ENCODE peak calls at places on chromosomes 5 and 9, in four cellular contexts. One of them, this sample, is unnamed.

GRCh38 chr5:177327539-177328522 is 16.1 kb upstream of the MXD3 start:
- DNase-seq in H1: no peak
- DNase-seq in HepG2: peak
- DNase-seq in SK-N-SH: no peak
- DNase-seq in this sample: no peak

GRCh38 chr9:105994970-105995369 is 300.6 kb downstream of the TMEM38B start:
- DNase-seq in H1: no peak
- DNase-seq in HepG2: no peak
- DNase-seq in SK-N-SH: no peak
- DNase-seq in this sample: no peak

GRCh38 chr9:94908583-94909249 is 182.2 kb downstream of the AOPEP start:
- DNase-seq in H1: no peak
- DNase-seq in HepG2: no peak
- DNase-seq in SK-N-SH: peak
- DNase-seq in this sample: no peak

GRCh38 chr5:79346420-79346824 is 110.5 kb downstream of the JMY start:
- DNase-seq in H1: no peak
- DNase-seq in HepG2: no peak
- DNase-seq in SK-N-SH: no peak
- DNase-seq in this sample: no peak

GRCh38 chr9:132520612-132521011 is 61.8 kb upstream of the BARHL1 start:
- DNase-seq in H1: no peak
- DNase-seq in HepG2: no peak
- DNase-seq in SK-N-SH: no peak
- DNase-seq in this sample: no peak

GRCh38 chr9:129888085-129888808 is 53.0 kb downstream of the USP20 start:
- DNase-seq in H1: no peak
- DNase-seq in HepG2: no peak
- DNase-seq in SK-N-SH: no peak
- DNase-seq in this sample: peak

GRCh38 chr9:81002242-81002641 is 687.1 kb downstream of the TLE1 start:
- DNase-seq in H1: no peak
- DNase-seq in HepG2: peak
- DNase-seq in SK-N-SH: no peak
- DNase-seq in this sample: no peak

GRCh38 chr9:110143969-110144545 is 63.9 kb downstream of the C9orf152 start:
- DNase-seq in H1: no peak
- DNase-seq in HepG2: no peak
- DNase-seq in SK-N-SH: no peak
- DNase-seq in this sample: no peak

GRCh38 chr9:114112778-114113585 is 13.9 kb upstream of the KIF12 start:
- DNase-seq in H1: no peak
- DNase-seq in HepG2: no peak
- DNase-seq in SK-N-SH: no peak
- DNase-seq in this sample: no peak

GRCh38 chr5:143343042-143343441 is 60.4 kb downstream of the NR3C1 start:
- DNase-seq in H1: no peak
- DNase-seq in HepG2: no peak
- DNase-seq in SK-N-SH: no peak
- DNase-seq in this sample: no peak

GRCh38 chr5:119049824-119050449 is 20.9 kb upstream of the DMXL1 start:
- DNase-seq in H1: no peak
- DNase-seq in HepG2: no peak
- DNase-seq in SK-N-SH: no peak
- DNase-seq in this sample: no peak

GRCh38 chr5:83914662-83915418 is 194.2 kb upstream of the HAPLN1 start:
- DNase-seq in H1: no peak
- DNase-seq in HepG2: no peak
- DNase-seq in SK-N-SH: no peak
- DNase-seq in this sample: no peak

GRCh38 chr9:137150485-137151060 is 11.6 kb downstream of the GRIN1 start:
- DNase-seq in H1: no peak
- DNase-seq in HepG2: peak
- DNase-seq in SK-N-SH: no peak
- DNase-seq in this sample: no peak

GRCh38 chr5:7245401-7245800 is 150.5 kb upstream of the ADCY2 start:
- DNase-seq in H1: no peak
- DNase-seq in HepG2: no peak
- DNase-seq in SK-N-SH: no peak
- DNase-seq in this sample: no peak

GRCh38 chr9:93510041-93510440 is 56.7 kb upstream of the FAM120AOS start:
- DNase-seq in H1: no peak
- DNase-seq in HepG2: no peak
- DNase-seq in SK-N-SH: no peak
- DNase-seq in this sample: no peak

GRCh38 chr5:164027738-164028137 is 522.3 kb downstream of the MAT2B start:
- DNase-seq in H1: no peak
- DNase-seq in HepG2: no peak
- DNase-seq in SK-N-SH: no peak
- DNase-seq in this sample: no peak

GRCh38 chr9:131986089-131986488 is 93.6 kb downstream of the MED27 start:
- DNase-seq in H1: no peak
- DNase-seq in HepG2: no peak
- DNase-seq in SK-N-SH: no peak
- DNase-seq in this sample: no peak

GRCh38 chr9:126388964-126389363 is 62.3 kb downstream of the MVB12B start:
- DNase-seq in H1: no peak
- DNase-seq in HepG2: no peak
- DNase-seq in SK-N-SH: no peak
- DNase-seq in this sample: no peak

GRCh38 chr5:136213919-136214493 is 21.0 kb upstream of the SMIM32 start:
- DNase-seq in H1: no peak
- DNase-seq in HepG2: no peak
- DNase-seq in SK-N-SH: no peak
- DNase-seq in this sample: no peak

GRCh38 chr5:102296229-102296817 is at the start of gene SLCO4C1:
- DNase-seq in H1: peak
- DNase-seq in HepG2: peak
- DNase-seq in SK-N-SH: peak
- DNase-seq in this sample: peak

GRCh38 chr5:102290004-102290403 is 6.1 kb downstream of the SLCO4C1 start:
- DNase-seq in H1: no peak
- DNase-seq in HepG2: no peak
- DNase-seq in SK-N-SH: no peak
- DNase-seq in this sample: no peak

GRCh38 chr5:102294996-102295395 is 1.1 kb downstream of the SLCO4C1 start:
- DNase-seq in H1: no peak
- DNase-seq in HepG2: no peak
- DNase-seq in SK-N-SH: no peak
- DNase-seq in this sample: no peak

DNA sequence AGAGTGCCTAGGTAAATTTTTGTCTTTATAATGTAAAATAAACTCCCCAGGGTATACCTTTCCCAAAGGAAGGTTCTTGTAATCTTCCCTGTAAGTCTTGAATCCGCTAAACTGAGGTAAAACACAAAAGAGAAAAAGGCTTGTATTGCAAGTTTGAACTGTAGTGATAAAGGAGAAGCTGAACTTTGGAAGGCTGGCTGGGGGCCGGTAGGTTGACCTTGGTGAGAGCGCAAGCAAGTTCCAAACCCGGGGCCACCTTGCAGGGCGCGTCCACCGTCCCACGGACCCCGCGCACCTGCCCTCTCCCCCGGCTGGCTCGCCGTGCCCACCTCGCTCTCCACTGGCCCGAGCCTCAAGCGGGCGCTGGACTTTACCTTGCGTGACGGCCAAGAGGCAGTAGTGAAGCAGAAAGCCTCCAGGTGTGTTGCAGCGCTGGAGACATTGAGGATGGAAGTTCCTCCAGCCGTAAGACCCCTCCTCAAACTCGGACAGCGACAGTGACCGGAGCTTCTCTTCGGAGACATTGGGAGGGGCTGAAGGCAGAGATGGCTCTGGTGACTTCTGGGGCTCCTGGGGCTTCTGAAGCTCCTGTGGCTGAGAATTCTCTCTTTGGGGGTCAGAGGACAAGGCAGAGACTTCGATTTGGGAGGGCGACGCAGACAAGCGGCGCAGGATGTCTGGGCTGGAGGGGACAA is 403 bp downstream of the SLCO4C1 start:
- DNase-seq in H1: no peak
- DNase-seq in HepG2: no peak
- DNase-seq in SK-N-SH: no peak
- DNase-seq in this sample: no peak
- TF ChIP-seq TCF12 in H1: no peak
- TF ChIP-seq TCF12 in HepG2: no peak
- TF ChIP-seq TCF12 in SK-N-SH: no peak
- TF ChIP-seq TCF12 in this sample: no peak

GRCh38 chr9:92310562-92310961 is 14.6 kb downstream of the NOL8 start:
- DNase-seq in H1: no peak
- DNase-seq in HepG2: no peak
- DNase-seq in SK-N-SH: no peak
- DNase-seq in this sample: no peak
- TF ChIP-seq TCF12 in H1: no peak
- TF ChIP-seq TCF12 in HepG2: no peak
- TF ChIP-seq TCF12 in SK-N-SH: no peak
- TF ChIP-seq TCF12 in this sample: no peak

DNA sequence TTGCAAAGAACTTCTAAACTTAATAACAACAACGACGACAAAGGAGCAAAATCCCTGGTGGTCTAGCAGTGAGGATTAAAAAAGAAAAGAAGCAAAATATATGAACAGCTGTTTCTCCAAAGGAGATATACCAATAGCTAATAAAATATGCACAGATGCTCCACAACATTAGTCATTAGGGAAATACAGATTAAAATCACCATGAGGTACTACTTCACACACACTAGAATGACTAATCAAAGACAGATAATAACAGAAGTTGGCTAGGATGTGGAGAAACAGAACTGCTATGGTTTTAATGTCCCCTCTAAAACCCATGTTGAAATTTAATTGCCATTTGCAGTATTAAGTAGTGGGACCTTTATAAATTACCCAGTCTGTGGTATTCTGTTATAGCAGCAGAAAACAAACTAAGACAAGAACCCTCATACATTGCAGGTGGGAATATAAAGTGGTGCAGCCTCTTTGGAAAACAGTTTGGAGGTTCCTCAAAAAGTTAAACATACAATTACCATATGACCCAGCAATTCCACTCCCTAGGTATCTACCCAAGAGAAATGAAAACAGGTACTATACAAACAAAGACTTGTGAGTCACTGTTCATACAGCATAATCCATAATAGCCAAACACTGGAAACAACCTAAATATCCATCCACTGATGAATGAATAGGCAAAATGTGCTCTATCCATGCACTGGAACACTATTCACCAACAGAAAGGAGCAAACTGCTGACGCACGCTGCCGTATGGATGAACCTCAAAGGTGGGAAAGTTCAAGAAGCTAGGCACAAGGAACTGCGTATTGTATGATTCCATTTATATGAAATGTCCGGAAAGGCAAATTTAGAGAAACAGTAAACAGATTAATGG is 11.4 kb upstream of the DUSP1 start:
- DNase-seq in H1: no peak
- DNase-seq in HepG2: peak
- DNase-seq in SK-N-SH: no peak
- DNase-seq in this sample: no peak
- TF ChIP-seq TCF12 in H1: no peak
- TF ChIP-seq TCF12 in HepG2: no peak
- TF ChIP-seq TCF12 in SK-N-SH: peak
- TF ChIP-seq TCF12 in this sample: no peak

GRCh38 chr5:112208699-112209615 is 210.1 kb downstream of the EPB41L4A start:
- DNase-seq in H1: no peak
- DNase-seq in HepG2: no peak
- DNase-seq in SK-N-SH: no peak
- DNase-seq in this sample: no peak

GRCh38 chr5:112216140-112216539 is 202.9 kb downstream of the EPB41L4A start:
- DNase-seq in H1: no peak
- DNase-seq in HepG2: no peak
- DNase-seq in SK-N-SH: no peak
- DNase-seq in this sample: no peak

GRCh38 chr5:112205840-112206239 is 213.2 kb downstream of the EPB41L4A start:
- DNase-seq in H1: peak
- DNase-seq in HepG2: no peak
- DNase-seq in SK-N-SH: no peak
- DNase-seq in this sample: no peak

DNA sequence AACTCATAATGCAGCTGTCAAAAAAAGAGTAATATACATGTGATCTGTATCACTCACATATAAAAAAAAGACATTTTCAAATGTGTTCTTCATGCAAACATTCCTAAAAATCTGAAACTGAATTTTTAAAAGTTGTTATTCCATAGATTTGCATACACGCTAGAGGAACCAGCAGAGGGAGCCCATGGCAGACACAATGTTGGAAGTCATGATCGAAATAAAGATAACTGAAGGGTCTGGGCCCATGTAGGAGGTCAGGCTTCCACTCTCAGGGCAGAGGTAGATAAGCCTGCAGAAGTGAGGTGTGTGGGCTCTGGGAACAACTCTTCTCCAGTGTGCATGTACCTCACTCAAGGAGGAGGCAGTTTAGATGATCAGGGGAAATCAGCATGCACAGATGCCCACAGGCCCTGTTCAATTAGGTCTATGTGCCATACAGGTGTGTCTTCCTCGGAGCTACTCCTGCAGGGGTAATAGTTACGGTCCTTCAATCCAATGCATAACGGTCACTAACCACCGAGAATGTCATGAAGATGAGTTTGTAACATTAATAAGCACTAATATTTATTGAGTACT is 208.6 kb downstream of the EPB41L4A start:
- DNase-seq in H1: no peak
- DNase-seq in HepG2: peak
- DNase-seq in SK-N-SH: peak
- DNase-seq in this sample: no peak
- TF ChIP-seq TCF12 in H1: no peak
- TF ChIP-seq TCF12 in HepG2: no peak
- TF ChIP-seq TCF12 in SK-N-SH: no peak
- TF ChIP-seq TCF12 in this sample: no peak

GRCh38 chr9:128323192-128323730 is 622 bp downstream of the COQ4 start:
- DNase-seq in H1: no peak
- DNase-seq in HepG2: no peak
- DNase-seq in SK-N-SH: no peak
- DNase-seq in this sample: no peak
- TF ChIP-seq TCF12 in H1: no peak
- TF ChIP-seq TCF12 in HepG2: no peak
- TF ChIP-seq TCF12 in SK-N-SH: no peak
- TF ChIP-seq TCF12 in this sample: no peak

GRCh38 chr5:32383065-32383464 is 61.5 kb downstream of the ZFR start:
- DNase-seq in H1: no peak
- DNase-seq in HepG2: no peak
- DNase-seq in SK-N-SH: no peak
- DNase-seq in this sample: no peak
- TF ChIP-seq TCF12 in H1: no peak
- TF ChIP-seq TCF12 in HepG2: no peak
- TF ChIP-seq TCF12 in SK-N-SH: no peak
- TF ChIP-seq TCF12 in this sample: no peak

GRCh38 chr5:36028816-36029465 is 37.7 kb downstream of the UGT3A2 start:
- DNase-seq in H1: no peak
- DNase-seq in HepG2: no peak
- DNase-seq in SK-N-SH: no peak
- DNase-seq in this sample: no peak

GRCh38 chr5:36027711-36028110 is 36.5 kb upstream of the UGT3A1 start:
- DNase-seq in H1: no peak
- DNase-seq in HepG2: no peak
- DNase-seq in SK-N-SH: no peak
- DNase-seq in this sample: no peak

GRCh38 chr5:36031223-36031622 is 35.5 kb downstream of the UGT3A2 start:
- DNase-seq in H1: no peak
- DNase-seq in HepG2: no peak
- DNase-seq in SK-N-SH: no peak
- DNase-seq in this sample: no peak

GRCh38 chr5:36027066-36027465 is 35.9 kb upstream of the UGT3A1 start:
- DNase-seq in H1: no peak
- DNase-seq in HepG2: no peak
- DNase-seq in SK-N-SH: no peak
- DNase-seq in this sample: no peak

GRCh38 chr5:36029914-36030313 is 36.8 kb downstream of the UGT3A2 start:
- DNase-seq in H1: no peak
- DNase-seq in HepG2: no peak
- DNase-seq in SK-N-SH: peak
- DNase-seq in this sample: no peak
- TF ChIP-seq TCF12 in H1: no peak
- TF ChIP-seq TCF12 in HepG2: no peak
- TF ChIP-seq TCF12 in SK-N-SH: no peak
- TF ChIP-seq TCF12 in this sample: no peak